ENCODE peak calls at places on chromosomes 3 and 15, in eight cellular contexts. U, I, S, H, P, B, Y and C are unnamed samples.

GRCh38 chr3:98612996-98613517 is 19.6 kb upstream of the CPOX start:
- DNase-seq in U (no peak), I (no peak), S (no peak), H (no peak), P (no peak), B (no peak), Y (no peak), C (no peak)

GRCh38 chr3:85576091-85576690 is 617.4 kb downstream of the CADM2 start:
- DNase-seq in U (peak), I (no peak), S (peak), H (peak), P (no peak), B (peak), Y (peak), C (peak)

GRCh38 chr3:46857485-46858341 is 5.5 kb downstream of the MYL3 start:
- DNase-seq in U (no peak), I (peak), S (no peak), H (no peak), P (no peak), B (peak), Y (no peak), C (no peak)

GRCh38 chr3:185084883-185085282 is 68.0 kb downstream of the C3orf70 start:
- DNase-seq in U (peak), I (no peak), S (no peak), H (peak), P (peak), B (no peak), Y (no peak), C (no peak)

GRCh38 chr3:89876116-89876515 is 768.7 kb downstream of the EPHA3 start:
- DNase-seq in U (no peak), I (no peak), S (no peak), H (no peak), P (no peak), B (no peak), Y (no peak), C (no peak)

GRCh38 chr15:66658855-66659254 is 43.2 kb upstream of the SMAD6 start:
- DNase-seq in U (no peak), I (no peak), S (no peak), H (no peak), P (no peak), B (no peak), Y (no peak), C (no peak)

GRCh38 chr3:120559228-120560061 is 36.7 kb upstream of the NDUFB4 start:
- DNase-seq in U (peak), I (no peak), S (peak), H (peak), P (peak), B (peak), Y (no peak), C (peak)

GRCh38 chr3:104437131-104437750 is 929.5 kb upstream of the ALCAM start:
- DNase-seq in U (peak), I (no peak), S (no peak), H (peak), P (no peak), B (no peak), Y (no peak), C (peak)

GRCh38 chr3:114649331-114649730 is 355.5 kb downstream of the TIGIT start:
- DNase-seq in U (peak), I (no peak), S (no peak), H (peak), P (peak), B (no peak), Y (no peak), C (peak)

GRCh38 chr15:38252481-38253311 is at the start of gene SPRED1:
- DNase-seq in U (peak), I (peak), S (peak), H (peak), P (no peak), B (peak), Y (peak), C (peak)

GRCh38 chr15:71044006-71044405 is 71.3 kb upstream of the THSD4 start:
- DNase-seq in U (peak), I (no peak), S (no peak), H (peak), P (peak), B (no peak), Y (no peak), C (peak)

GRCh38 chr3:103644450-103644849 is 1209.6 kb downstream of the ZPLD1 start:
- DNase-seq in U (no peak), I (no peak), S (no peak), H (no peak), P (no peak), B (no peak), Y (no peak), C (no peak)

GRCh38 chr3:50336452-50337174 is 4.0 kb downstream of the RASSF1 start:
- DNase-seq in U (peak), I (no peak), S (no peak), H (no peak), P (no peak), B (no peak), Y (no peak), C (no peak)

GRCh38 chr3:46029953-46030543 is 2.8 kb upstream of the XCR1 start:
- DNase-seq in U (no peak), I (no peak), S (no peak), H (no peak), P (no peak), B (no peak), Y (no peak), C (no peak)

GRCh38 chr3:25566358-25566920 is 98.3 kb downstream of the TOP2B start:
- DNase-seq in U (no peak), I (no peak), S (no peak), H (no peak), P (no peak), B (peak), Y (no peak), C (no peak)

GRCh38 chr15:95567686-95568085 is 762.8 kb upstream of the NR2F2 start:
- DNase-seq in U (no peak), I (no peak), S (no peak), H (no peak), P (peak), B (no peak), Y (no peak), C (no peak)

GRCh38 chr3:123396171-123397049 is 52.5 kb downstream of the ADCY5 start:
- DNase-seq in U (no peak), I (no peak), S (no peak), H (no peak), P (no peak), B (no peak), Y (no peak), C (no peak)

GRCh38 chr3:25938566-25939325 is 148.9 kb downstream of the OXSM start:
- DNase-seq in U (no peak), I (no peak), S (no peak), H (no peak), P (no peak), B (no peak), Y (no peak), C (no peak)

GRCh38 chr3:99250821-99251355 is 349.4 kb upstream of the DCBLD2 start:
- DNase-seq in U (no peak), I (no peak), S (no peak), H (peak), P (no peak), B (no peak), Y (no peak), C (peak)

GRCh38 chr15:95698230-95698629 is 632.3 kb upstream of the NR2F2 start:
- DNase-seq in U (no peak), I (no peak), S (no peak), H (no peak), P (no peak), B (no peak), Y (no peak), C (no peak)

GRCh38 chr15:84748274-84749110 is at the start of gene ZNF592:
- DNase-seq in U (peak), I (peak), S (peak), H (peak), P (no peak), B (peak), Y (peak), C (peak)

GRCh38 chr3:3665546-3665945 is 133.7 kb upstream of the LRRN1 start:
- DNase-seq in U (no peak), I (no peak), S (no peak), H (no peak), P (no peak), B (no peak), Y (no peak), C (peak)

GRCh38 chr15:80550910-80551265 is 144.2 kb upstream of the ABHD17C start:
- DNase-seq in U (peak), I (no peak), S (no peak), H (peak), P (no peak), B (no peak), Y (no peak), C (peak)

GRCh38 chr3:102532901-102533300 is 98.1 kb downstream of the ZPLD1 start:
- DNase-seq in U (no peak), I (no peak), S (no peak), H (peak), P (no peak), B (no peak), Y (peak), C (no peak)

GRCh38 chr3:189458536-189458935 is 172.7 kb upstream of the TP63 start:
- DNase-seq in U (peak), I (no peak), S (no peak), H (no peak), P (no peak), B (no peak), Y (no peak), C (peak)

GRCh38 chr3:53570086-53570485 is 75.7 kb downstream of the CACNA1D start:
- DNase-seq in U (no peak), I (no peak), S (no peak), H (no peak), P (no peak), B (no peak), Y (no peak), C (no peak)

GRCh38 chr3:108301695-108302404 is 5.5 kb downstream of the HHLA2 start:
- DNase-seq in U (peak), I (no peak), S (no peak), H (no peak), P (no peak), B (no peak), Y (no peak), C (no peak)

GRCh38 chr3:100073555-100074307 is 40.6 kb downstream of the FILIP1L start:
- DNase-seq in U (no peak), I (no peak), S (no peak), H (peak), P (peak), B (peak), Y (no peak), C (no peak)

GRCh38 chr15:38670142-38671002 is 105.8 kb upstream of the RASGRP1 start:
- DNase-seq in U (no peak), I (no peak), S (no peak), H (no peak), P (no peak), B (no peak), Y (peak), C (no peak)

GRCh38 chr3:38028621-38029361 is 651 bp downstream of the PLCD1 start:
- DNase-seq in U (no peak), I (no peak), S (no peak), H (no peak), P (no peak), B (peak), Y (no peak), C (no peak)

GRCh38 chr3:112374334-112374734 is 41.4 kb downstream of the CD200 start:
- DNase-seq in U (no peak), I (no peak), S (no peak), H (peak), P (no peak), B (no peak), Y (no peak), C (no peak)

GRCh38 chr3:45786801-45787495 is 9.4 kb downstream of the SLC6A20 start:
- DNase-seq in U (no peak), I (no peak), S (no peak), H (no peak), P (no peak), B (no peak), Y (no peak), C (no peak)

GRCh38 chr3:30319713-30320112 is 286.7 kb upstream of the TGFBR2 start:
- DNase-seq in U (peak), I (no peak), S (no peak), H (peak), P (no peak), B (peak), Y (peak), C (peak)

GRCh38 chr3:72794079-72794478 is 54.2 kb downstream of the SHQ1 start:
- DNase-seq in U (no peak), I (no peak), S (no peak), H (no peak), P (no peak), B (no peak), Y (no peak), C (no peak)

GRCh38 chr15:99631256-99631655 is 65.5 kb downstream of the MEF2A start:
- DNase-seq in U (no peak), I (no peak), S (no peak), H (no peak), P (no peak), B (no peak), Y (peak), C (no peak)

GRCh38 chr15:36914466-36914865 is 185.9 kb downstream of the MEIS2 start:
- DNase-seq in U (no peak), I (no peak), S (no peak), H (peak), P (no peak), B (no peak), Y (no peak), C (no peak)

GRCh38 chr15:45884755-45885445 is 250.1 kb downstream of the SQOR start:
- DNase-seq in U (no peak), I (no peak), S (peak), H (no peak), P (no peak), B (no peak), Y (no peak), C (no peak)

GRCh38 chr3:24518990-24519367 is 24.3 kb upstream of the THRB start:
- DNase-seq in U (no peak), I (no peak), S (no peak), H (no peak), P (no peak), B (no peak), Y (no peak), C (no peak)
- TF ChIP-seq CTCF in U (no peak), I (no peak), S (no peak), H (no peak), P (no peak), B (no peak), Y (no peak), C (no peak)

GRCh38 chr3:126081618-126082333 is 2.1 kb downstream of the SLC41A3 start:
- DNase-seq in U (peak), I (peak), S (peak), H (peak), P (no peak), B (peak), Y (peak), C (peak)
- TF ChIP-seq CTCF in U (peak), I (peak), S (peak), H (peak), P (peak), B (no peak), Y (peak), C (peak)

GRCh38 chr3:409011-409410 is 212.4 kb downstream of the CHL1 start:
- DNase-seq in U (no peak), I (no peak), S (no peak), H (no peak), P (no peak), B (no peak), Y (no peak), C (no peak)

GRCh38 chr3:411183-411681 is 214.7 kb downstream of the CHL1 start:
- DNase-seq in U (no peak), I (no peak), S (no peak), H (no peak), P (no peak), B (no peak), Y (no peak), C (no peak)

GRCh38 chr3:414063-414462 is 217.5 kb downstream of the CHL1 start:
- DNase-seq in U (peak), I (no peak), S (no peak), H (peak), P (no peak), B (no peak), Y (peak), C (peak)
- TF ChIP-seq CTCF in U (peak), I (peak), S (peak), H (peak), P (no peak), B (no peak), Y (peak), C (peak)

DNA sequence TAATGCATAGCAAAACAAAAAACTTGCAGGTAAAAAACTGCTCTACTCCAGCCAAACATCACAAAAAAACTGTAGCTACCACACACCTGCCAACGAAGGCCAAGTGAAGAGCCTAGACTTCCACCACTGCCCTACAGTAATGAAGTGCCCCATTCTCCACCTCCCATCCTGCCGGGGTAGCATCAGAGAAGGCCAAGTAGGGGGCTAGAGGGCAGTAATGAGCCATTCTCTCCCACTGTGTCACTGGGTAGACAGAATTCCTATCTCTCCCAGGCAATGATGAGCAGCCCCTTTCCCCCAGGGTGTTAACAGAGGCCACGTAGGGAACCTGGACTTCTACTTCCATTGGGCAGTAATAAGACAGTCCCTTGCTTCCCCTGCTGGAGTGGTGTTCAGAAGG is 9.5 kb downstream of the SEC22C start:
- DNase-seq in U (peak), I (no peak), S (no peak), H (peak), P (no peak), B (peak), Y (peak), C (peak)
- TF ChIP-seq CTCF in U (peak), I (peak), S (peak), H (peak), P (peak), B (peak), Y (peak), C (peak)

DNA sequence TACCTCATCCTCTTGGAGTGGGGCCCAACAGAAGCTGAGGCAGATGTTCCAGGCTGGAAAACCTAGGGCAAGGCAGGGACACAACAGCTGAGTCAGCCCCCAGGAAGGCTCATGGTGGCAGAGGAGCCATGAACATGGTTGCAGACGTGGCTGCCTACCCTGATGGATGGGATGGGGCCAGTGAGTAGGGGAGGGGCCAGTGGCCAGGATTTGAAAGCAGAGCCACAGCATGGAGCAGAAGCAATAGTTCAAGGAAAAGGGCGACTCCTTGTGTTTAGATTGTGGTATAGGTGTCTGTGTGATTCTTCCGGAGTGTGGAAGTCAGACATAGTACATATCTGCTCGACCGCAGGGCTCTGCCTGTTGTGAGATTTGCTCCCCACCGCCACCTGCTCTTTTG is 24.2 kb downstream of the PXYLP1 start:
- DNase-seq in U (no peak), I (no peak), S (no peak), H (peak), P (no peak), B (peak), Y (no peak), C (peak)
- TF ChIP-seq CTCF in U (peak), I (peak), S (peak), H (peak), P (peak), B (no peak), Y (peak), C (no peak)

DNA sequence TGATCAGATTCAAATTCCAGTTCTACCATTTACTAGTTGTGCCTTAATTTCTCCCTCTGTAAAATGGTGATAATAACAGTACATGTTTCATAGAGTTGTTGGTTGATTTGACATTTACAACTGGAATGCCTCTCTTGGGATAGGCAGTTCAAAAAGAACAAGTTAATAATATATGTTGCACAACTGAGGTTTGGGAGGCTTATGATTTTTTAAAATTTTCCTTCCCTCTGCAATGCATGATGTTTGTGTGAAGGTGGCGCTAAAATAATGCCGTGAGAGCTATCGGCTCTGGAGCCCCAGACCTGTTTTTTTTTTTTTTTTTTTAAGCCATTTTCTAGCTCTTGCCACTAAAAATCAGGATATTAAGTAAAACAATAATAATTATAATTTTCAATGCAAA is 18.6 kb downstream of the DNAJB11 start:
- DNase-seq in U (no peak), I (no peak), S (no peak), H (peak), P (no peak), B (no peak), Y (peak), C (peak)
- TF ChIP-seq CTCF in U (peak), I (peak), S (no peak), H (peak), P (no peak), B (no peak), Y (peak), C (peak)

GRCh38 chr15:59828262-59828661 is 139.1 kb upstream of the BNIP2 start:
- DNase-seq in U (no peak), I (no peak), S (no peak), H (no peak), P (no peak), B (no peak), Y (no peak), C (no peak)

GRCh38 chr15:59828871-59829270 is 139.8 kb upstream of the BNIP2 start:
- DNase-seq in U (no peak), I (no peak), S (no peak), H (no peak), P (no peak), B (no peak), Y (no peak), C (peak)

GRCh38 chr15:59830143-59830542 is 141.0 kb upstream of the BNIP2 start:
- DNase-seq in U (no peak), I (no peak), S (no peak), H (no peak), P (no peak), B (no peak), Y (no peak), C (no peak)

GRCh38 chr15:59830873-59831272 is 141.8 kb upstream of the BNIP2 start:
- DNase-seq in U (no peak), I (no peak), S (no peak), H (no peak), P (no peak), B (no peak), Y (no peak), C (peak)

GRCh38 chr15:59825926-59826325 is 136.8 kb upstream of the BNIP2 start:
- DNase-seq in U (peak), I (no peak), S (no peak), H (no peak), P (no peak), B (no peak), Y (no peak), C (peak)
- TF ChIP-seq CTCF in U (no peak), I (no peak), S (no peak), H (no peak), P (no peak), B (no peak), Y (no peak), C (no peak)

DNA sequence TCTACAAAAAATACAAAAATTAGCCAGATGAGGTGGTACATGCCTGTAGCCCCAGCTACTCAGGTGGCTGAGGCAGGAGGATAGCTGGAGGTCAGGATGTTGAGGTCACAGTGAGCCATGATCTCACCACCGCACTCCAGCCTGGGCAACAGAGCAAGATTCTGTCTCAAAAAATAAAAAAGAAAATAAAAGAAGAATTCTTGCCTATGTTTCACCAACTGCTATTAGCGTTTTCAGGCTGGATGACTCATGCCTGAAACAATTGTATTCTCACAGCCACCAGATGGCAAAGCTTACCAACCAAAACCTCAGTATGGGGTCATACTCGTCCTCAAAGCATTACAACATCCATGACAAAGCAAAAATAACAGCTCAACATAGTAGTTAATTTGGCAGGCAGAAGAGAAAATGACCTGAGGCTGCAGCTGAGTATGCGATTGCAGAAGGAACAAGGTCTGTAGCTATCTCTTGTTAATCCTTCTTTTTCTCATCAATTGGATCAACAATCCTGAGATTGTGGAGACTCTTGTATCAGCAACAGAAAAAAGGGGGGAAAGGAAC is 52.2 kb downstream of the TP53BP1 start:
- DNase-seq in U (peak), I (no peak), S (no peak), H (peak), P (peak), B (no peak), Y (peak), C (peak)
- TF ChIP-seq CTCF in U (peak), I (peak), S (peak), H (peak), P (peak), B (no peak), Y (peak), C (peak)